ENCODE peak calls at places on chromosome X, in four cellular contexts. Z, E, R and W are unnamed samples. For H3K9me3, the result is how much of the 10 kb centered on the place peaks cover.

GRCh38 chrX:108304210-108304609 is 134.0 kb downstream of the COL4A6 start:
- DNase-seq in Z (no peak), R (peak), E (peak), W (no peak)

GRCh38 chrX:22360129-22360528 is 87.4 kb downstream of the CBLL2 start:
- DNase-seq in Z (no peak), E (no peak), R (no peak), W (no peak)

GRCh38 chrX:42484233-42484632 is 293.7 kb downstream of the PPP1R2C start:
- DNase-seq in E (no peak), R (no peak), Z (no peak), W (no peak)

GRCh38 chrX:16002185-16002584 is 121.2 kb upstream of the GRPR start:
- DNase-seq in E (no peak), Z (no peak), R (no peak), W (no peak)

GRCh38 chrX:110462957-110463356 is 104.3 kb downstream of the RTL9 start:
- DNase-seq in R (no peak), E (no peak), Z (no peak), W (no peak)

GRCh38 chrX:129461801-129462456 is 61.4 kb downstream of the SMARCA1 start:
- DNase-seq in Z (no peak), R (no peak), E (no peak), W (no peak)

GRCh38 chrX:121010218-121010617 is 24.7 kb upstream of the CT47A1 start:
- DNase-seq in E (no peak), Z (no peak), R (no peak), W (no peak)

GRCh38 chrX:83508526-83509245 is 596 bp downstream of the POU3F4 start:
- DNase-seq in E (no peak), Z (no peak), R (no peak), W (no peak)

GRCh38 chrX:140440891-140441290 is 64.0 kb downstream of the SOX3 start:
- DNase-seq in R (peak), E (no peak), Z (no peak), W (no peak)

GRCh38 chrX:18931972-18932371 is 51.9 kb downstream of the PHKA2 start:
- DNase-seq in E (peak), R (peak), Z (no peak), W (no peak)

GRCh38 chrX:16305187-16305586 is 137.9 kb downstream of the MAGEB17 start:
- DNase-seq in E (no peak), R (no peak), Z (no peak), W (no peak)

GRCh38 chrX:15242899-15243555 is 26.9 kb downstream of the ASB9 start:
- DNase-seq in Z (no peak), E (peak), R (peak), W (no peak)

GRCh38 chrX:153245288-153245731 is 66.2 kb downstream of the MAGEA1 start:
- DNase-seq in E (no peak), R (no peak), Z (no peak), W (no peak)

GRCh38 chrX:4909245-4909830 is 1195.9 kb upstream of the PRKX start:
- DNase-seq in E (no peak), R (no peak), Z (no peak), W (no peak)

DNA sequence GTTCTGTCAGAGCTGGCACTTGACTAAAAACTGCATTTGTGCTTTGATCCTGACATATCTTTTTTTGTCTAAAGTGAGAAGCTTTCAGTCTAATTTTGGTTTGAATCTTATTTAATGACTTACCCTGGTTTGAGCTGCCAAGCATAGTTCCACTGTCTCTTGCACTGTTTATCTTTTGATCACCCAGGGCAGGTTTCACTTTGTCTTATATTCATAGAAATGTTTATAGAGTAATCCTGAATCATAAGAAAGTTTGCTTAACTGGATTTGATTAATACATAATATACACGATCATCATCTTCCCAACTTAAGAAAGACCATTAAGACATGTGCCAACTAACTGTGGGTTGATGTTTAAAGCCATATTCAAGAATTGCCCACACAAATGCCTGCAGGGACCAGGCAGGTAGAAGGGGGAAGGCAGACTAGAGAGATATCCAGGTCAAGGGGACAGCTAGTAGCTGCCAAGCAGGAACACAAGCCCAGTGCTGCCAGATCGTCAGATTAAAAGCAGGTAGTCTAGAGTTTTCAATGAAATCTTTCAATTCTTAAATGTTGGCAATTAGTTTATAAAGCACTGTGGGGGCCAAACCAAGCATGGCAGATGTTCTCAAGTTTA is 1.9 kb downstream of the GK start:
- DNase-seq in E (peak), Z (no peak), R (peak), W (no peak)
- H3K4me3 ChIP-seq in E (no peak), Z (no peak), R (peak), W (no peak)

GRCh38 chrX:44908198-44908597 is 35.2 kb downstream of the KDM6A start:
- DNase-seq in R (peak), Z (no peak), E (no peak), W (no peak)

GRCh38 chrX:44906041-44906440 is 33.1 kb downstream of the KDM6A start:
- DNase-seq in R (no peak), E (no peak), Z (no peak), W (no peak)

GRCh38 chrX:44904542-44905115 is 31.6 kb downstream of the KDM6A start:
- DNase-seq in R (no peak), Z (no peak), E (no peak), W (no peak)

GRCh38 chrX:44906542-44906941 is 33.6 kb downstream of the KDM6A start:
- DNase-seq in E (no peak), Z (no peak), R (no peak), W (no peak)

GRCh38 chrX:44908838-44909237 is 35.9 kb downstream of the KDM6A start:
- DNase-seq in R (no peak), Z (no peak), E (no peak), W (no peak)
- H3K9me3 ChIP-seq in R (under half), Z (under half), E (under half), W (under half)

GRCh38 chrX:115892787-115893671 is 277.5 kb upstream of the AGTR2 start:
- DNase-seq in Z (peak), R (peak), E (peak), W (no peak)
- H3K4me3 ChIP-seq in Z (no peak), R (peak), E (no peak), W (no peak)

DNA sequence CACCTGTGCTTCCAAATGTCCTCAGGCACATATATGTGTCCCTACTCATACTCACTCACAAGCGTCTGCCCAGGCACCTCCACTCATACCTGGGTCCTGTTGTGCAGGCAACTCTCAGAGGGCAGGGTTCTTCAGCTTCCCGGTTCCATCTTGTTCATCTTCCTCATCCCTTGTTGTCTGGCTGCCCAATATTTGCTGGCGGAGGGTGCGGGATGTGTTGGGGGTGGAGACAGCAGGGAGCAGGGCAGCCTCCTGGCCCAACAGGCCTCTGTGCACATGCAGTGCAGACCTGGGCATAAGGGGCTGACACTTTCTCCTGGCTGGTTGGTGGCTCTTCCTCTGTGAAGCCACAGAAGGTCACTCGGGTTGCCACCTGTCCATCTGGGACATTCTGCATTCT is 32.1 kb downstream of the NBDY start:
- DNase-seq in R (no peak), Z (no peak), E (no peak), W (no peak)
- H3K9me3 ChIP-seq in R (under half), Z (under half), E (under half), W (under half)

DNA sequence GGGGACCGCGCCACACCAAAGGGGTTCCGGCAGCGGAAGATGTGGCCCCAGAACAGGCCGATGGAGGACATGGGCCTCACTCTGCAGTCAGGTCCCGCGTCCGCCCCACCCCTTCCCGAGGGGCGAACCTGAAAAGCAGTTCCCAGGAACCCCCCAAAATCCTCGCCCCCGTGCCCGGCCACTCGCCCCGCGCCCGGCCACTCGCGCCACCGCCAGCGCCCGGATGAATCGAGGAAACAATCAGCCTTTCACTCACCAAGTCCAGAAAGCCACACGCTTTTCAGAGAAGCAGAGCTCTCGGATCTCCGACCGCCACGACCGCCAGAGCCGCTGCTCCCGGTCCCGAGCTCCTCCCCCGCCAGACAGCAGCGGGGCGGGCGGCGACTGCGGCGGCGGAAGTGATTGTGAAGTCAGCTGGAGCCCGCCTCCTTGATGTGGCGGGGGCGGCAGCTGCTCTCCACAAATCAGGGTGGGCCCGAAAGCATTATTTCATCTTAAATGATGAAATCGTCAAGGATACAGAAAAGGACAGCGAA is at the start of gene PJA1:
- DNase-seq in E (peak), Z (peak), R (peak), W (peak)
- H3K4me3 ChIP-seq in E (peak), Z (peak), R (peak), W (peak)

GRCh38 chrX:69136546-69137331 is 28.5 kb downstream of the PJA1 start:
- DNase-seq in Z (peak), R (no peak), E (no peak), W (peak)

GRCh38 chrX:69137911-69138310 is 27.3 kb downstream of the PJA1 start:
- DNase-seq in Z (no peak), E (no peak), R (no peak), W (no peak)

GRCh38 chrX:69139516-69139915 is 25.7 kb downstream of the PJA1 start:
- DNase-seq in E (no peak), Z (no peak), R (peak), W (no peak)

GRCh38 chrX:69138512-69138911 is 26.7 kb downstream of the PJA1 start:
- DNase-seq in Z (no peak), E (no peak), R (no peak), W (no peak)

DNA sequence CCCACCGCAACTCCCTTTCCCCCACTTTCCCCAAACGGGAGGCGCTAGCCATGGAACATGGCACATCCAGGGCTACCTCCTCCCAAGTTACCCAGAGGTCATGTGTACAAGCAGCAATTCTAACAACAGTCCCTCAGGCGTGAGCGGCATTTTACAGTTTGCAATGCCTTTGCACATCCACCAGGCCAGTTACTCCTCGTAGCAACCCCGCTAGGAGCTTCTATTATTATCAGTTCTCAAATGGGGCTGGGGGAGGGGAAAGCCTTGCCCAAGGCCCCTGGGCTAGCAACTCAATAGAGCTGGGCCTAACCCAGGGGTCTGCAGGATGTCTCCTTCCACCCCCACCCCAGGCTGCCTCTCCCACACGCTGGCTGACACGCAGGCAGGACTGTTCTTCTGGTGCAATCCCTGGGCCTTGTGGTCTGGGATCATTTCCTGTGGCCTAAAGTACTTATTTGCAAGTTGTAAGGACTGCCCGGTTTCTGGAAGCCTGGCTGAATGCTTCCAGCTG is 27.8 kb downstream of the PJA1 start:
- DNase-seq in Z (peak), E (no peak), R (peak), W (no peak)
- H3K9me3 ChIP-seq in Z (under half), E (under half), R (under half), W (under half)